ENCODE peak calls at places on chromosomes 5 and 9, in eight cellular contexts. S, J, M, K, W, P, F and B are unnamed samples.

GRCh38 chr9:135272608-135273007 is 185.1 kb downstream of the OLFM1 start:
- DNase-seq in S (no peak), J (no peak), M (no peak), K (no peak), W (no peak), P (no peak), F (no peak), B (no peak)

GRCh38 chr5:159309689-159310433 is 20.4 kb downstream of the IL12B start:
- DNase-seq in S (no peak), J (no peak), M (no peak), K (no peak), W (no peak), P (no peak), F (no peak), B (no peak)

GRCh38 chr5:39670955-39671354 is 246.2 kb upstream of the DAB2 start:
- DNase-seq in S (no peak), J (no peak), M (no peak), K (no peak), W (no peak), P (no peak), F (no peak), B (no peak)

GRCh38 chr9:105828171-105828570 is 133.8 kb downstream of the TMEM38B start:
- DNase-seq in S (no peak), J (no peak), M (no peak), K (no peak), W (no peak), P (no peak), F (no peak), B (no peak)

GRCh38 chr5:78600656-78601452 is 47.7 kb downstream of the LHFPL2 start:
- DNase-seq in S (peak; percentile 47), J (peak; percentile 84), M (peak; percentile 41), K (peak; percentile 86), W (peak; percentile 69), P (no peak), F (no peak), B (no peak)

GRCh38 chr5:170917113-170917512 is 55.3 kb downstream of the RANBP17 start:
- DNase-seq in S (peak; percentile 48), J (no peak), M (no peak), K (peak; percentile 27), W (no peak), P (no peak), F (no peak), B (no peak)

GRCh38 chr9:89482056-89482784 is 15.7 kb downstream of the SEMA4D start:
- DNase-seq in S (no peak), J (no peak), M (no peak), K (no peak), W (no peak), P (no peak), F (no peak), B (no peak)

GRCh38 chr9:124222109-124222508 is 35.6 kb upstream of the NEK6 start:
- DNase-seq in S (no peak), J (no peak), M (no peak), K (no peak), W (no peak), P (no peak), F (no peak), B (no peak)

GRCh38 chr5:97422678-97423077 is 239.6 kb upstream of the RIOK2 start:
- DNase-seq in S (peak; percentile 4), J (peak; percentile 42), M (peak; percentile 8), K (no peak), W (no peak), P (no peak), F (no peak), B (no peak)

GRCh38 chr5:98804066-98804465 is 30.6 kb downstream of the RGMB start:
- DNase-seq in S (no peak), J (no peak), M (peak; percentile 37), K (no peak), W (no peak), P (no peak), F (peak; percentile 26), B (no peak)

GRCh38 chr5:23507278-23507685 is at the start of gene PRDM9:
- DNase-seq in S (peak; percentile 86), J (no peak), M (peak; percentile 98), K (peak; percentile 37), W (peak; percentile 79), P (no peak), F (no peak), B (no peak)

GRCh38 chr9:38117646-38118045 is 48.6 kb upstream of the SHB start:
- DNase-seq in S (no peak), J (no peak), M (no peak), K (no peak), W (no peak), P (no peak), F (no peak), B (no peak)

GRCh38 chr9:134692573-134692860 is 50.9 kb downstream of the COL5A1 start:
- DNase-seq in S (no peak), J (no peak), M (no peak), K (no peak), W (no peak), P (no peak), F (no peak), B (no peak)

GRCh38 chr9:37953204-37953774 is 49.4 kb upstream of the SLC25A51 start:
- DNase-seq in S (no peak), J (no peak), M (no peak), K (no peak), W (no peak), P (no peak), F (no peak), B (no peak)

GRCh38 chr9:112841261-112841660 is 49.4 kb downstream of the SLC46A2 start:
- DNase-seq in S (no peak), J (no peak), M (no peak), K (no peak), W (no peak), P (no peak), F (no peak), B (no peak)

GRCh38 chr9:3916984-3917383 is 382.9 kb downstream of the GLIS3 start:
- DNase-seq in S (peak; percentile 57), J (peak; percentile 82), M (peak; percentile 61), K (peak; percentile 43), W (peak; percentile 89), P (no peak), F (no peak), B (no peak)

GRCh38 chr9:3924145-3924544 is 375.7 kb downstream of the GLIS3 start:
- DNase-seq in S (no peak), J (no peak), M (no peak), K (no peak), W (no peak), P (no peak), F (no peak), B (no peak)

GRCh38 chr9:3928590-3928989 is 371.3 kb downstream of the GLIS3 start:
- DNase-seq in S (no peak), J (no peak), M (no peak), K (no peak), W (no peak), P (no peak), F (no peak), B (no peak)

GRCh38 chr9:3920586-3921582 is 379.0 kb downstream of the GLIS3 start:
- DNase-seq in S (no peak), J (peak; percentile 15), M (peak; percentile 32), K (no peak), W (no peak), P (no peak), F (no peak), B (no peak)

DNA sequence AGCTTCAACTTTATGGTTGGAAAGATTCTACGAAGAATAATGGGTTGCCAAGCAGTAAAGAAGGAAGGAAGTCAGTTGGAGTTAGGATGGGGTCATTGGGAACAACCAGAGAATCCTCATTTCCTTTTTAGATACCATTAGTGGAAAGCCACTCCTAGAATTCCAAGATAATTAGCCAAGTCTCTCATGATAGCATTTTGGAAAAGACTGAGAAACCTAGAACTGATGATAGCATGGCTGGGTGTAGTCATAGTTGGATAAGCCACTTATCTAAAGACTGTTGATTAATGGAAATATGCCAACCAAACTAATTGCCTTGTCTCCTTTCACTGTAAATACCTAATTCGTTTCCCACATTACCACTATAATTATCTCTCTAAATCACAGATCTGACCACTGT is 377.0 kb downstream of the GLIS3 start:
- DNase-seq in S (no peak), J (no peak), M (no peak), K (no peak), W (no peak), P (no peak), F (no peak), B (no peak)
- H3K4me2 ChIP-seq in S (no peak overlapping the region), J (no peak overlapping the region), M (no peak overlapping the region), K (no peak overlapping the region), W (no peak overlapping the region), P (no peak overlapping the region), F (no peak overlapping the region), B (no peak overlapping the region)

DNA sequence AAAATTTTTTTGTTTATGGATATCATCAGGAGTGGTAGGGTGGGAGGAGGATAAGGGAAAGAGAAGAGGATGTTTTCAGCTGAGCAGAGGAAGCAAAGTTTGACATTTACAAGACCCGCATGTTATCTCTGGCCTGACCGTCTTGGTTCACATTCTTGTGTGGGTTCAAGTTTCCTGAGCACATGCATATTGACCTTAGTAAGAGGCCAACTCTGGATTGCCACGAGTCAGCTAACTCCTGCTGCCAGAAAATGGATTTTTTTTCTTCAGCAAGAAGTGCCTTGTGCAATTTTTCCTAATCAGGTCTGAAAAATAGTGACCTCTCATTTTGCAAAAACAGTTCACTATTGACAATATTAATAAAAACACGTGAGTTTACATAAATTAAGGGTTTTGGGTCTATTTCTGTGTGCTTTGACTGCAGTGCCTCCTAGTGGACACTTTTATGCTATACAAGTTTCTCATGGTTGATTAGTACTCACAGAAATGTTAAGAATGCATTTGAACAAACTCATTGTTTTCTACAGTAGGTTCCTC is 27.1 kb upstream of the BASP1 start:
- DNase-seq in S (peak; percentile 91), J (peak; percentile 84), M (peak; percentile 90), K (peak; percentile 71), W (peak; percentile 88), P (peak; percentile 61), F (peak; percentile 29), B (peak; percentile 66)
- H3K4me2 ChIP-seq in S (peak overlapping the region; percentile 53), J (peak overlapping the region; percentile 74), M (peak overlapping the region; percentile 32), K (peak overlapping the region; percentile 36), W (peak overlapping the region; percentile 19), P (no peak overlapping the region), F (peak overlapping the region; percentile 12), B (no peak overlapping the region)

DNA sequence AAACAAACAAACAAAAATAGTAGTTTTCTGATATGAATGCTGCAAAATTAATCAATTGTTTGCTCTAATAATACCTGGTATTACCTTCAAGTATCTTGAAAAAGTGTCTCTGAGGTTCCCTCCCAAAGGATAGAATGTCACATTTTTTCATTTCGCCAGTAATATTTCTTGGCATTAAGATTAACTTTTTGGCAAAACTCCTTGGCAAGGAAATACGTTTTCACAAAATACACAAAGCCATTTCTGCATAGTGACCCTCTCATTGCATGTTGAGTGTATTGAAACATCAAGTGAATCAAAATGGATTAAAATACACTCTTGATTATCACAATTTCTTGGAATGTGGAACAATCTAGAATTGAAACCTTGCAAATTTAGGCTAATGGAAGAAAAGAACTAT is 230.5 kb downstream of the ATPSCKMT start:
- DNase-seq in S (no peak), J (no peak), M (peak; percentile 28), K (no peak), W (no peak), P (no peak), F (no peak), B (no peak)
- H3K4me2 ChIP-seq in S (no peak overlapping the region), J (no peak overlapping the region), M (peak overlapping the region; percentile 35), K (no peak overlapping the region), W (no peak overlapping the region), P (no peak overlapping the region), F (no peak overlapping the region), B (no peak overlapping the region)

DNA sequence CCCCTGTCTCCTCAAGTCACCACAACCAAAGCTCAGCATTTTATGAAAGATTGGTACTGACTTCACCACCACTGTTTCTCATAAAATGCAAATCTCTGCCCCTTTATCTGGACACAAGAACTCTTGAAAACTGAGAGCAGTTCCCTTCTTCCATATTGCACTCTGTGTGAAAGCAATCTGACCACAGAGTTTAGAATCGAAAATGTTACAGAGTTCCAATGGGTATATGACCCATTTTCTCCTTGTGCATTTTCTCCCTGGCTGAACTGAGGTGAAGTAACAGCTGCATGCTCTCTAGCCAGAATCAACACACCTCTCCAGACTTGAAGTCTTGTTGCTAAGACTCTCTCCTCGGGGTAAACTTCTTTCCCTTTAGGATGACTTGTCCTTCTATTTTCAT is 111.0 kb upstream of the PLCXD3 start:
- DNase-seq in S (no peak), J (no peak), M (no peak), K (no peak), W (no peak), P (no peak), F (no peak), B (no peak)
- H3K4me2 ChIP-seq in S (no peak overlapping the region), J (no peak overlapping the region), M (no peak overlapping the region), K (no peak overlapping the region), W (no peak overlapping the region), P (no peak overlapping the region), F (no peak overlapping the region), B (no peak overlapping the region)